ENCODE peak calls at places on chromosomes 6 and 20, in seven cellular contexts. E, A, B, W, G, Z and Y are unnamed samples.

GRCh38 chr6:117072134-117072533 is 193.2 kb upstream of the VGLL2 start:
- DNase-seq in E (no peak), A (no peak), B (no peak), W (no peak), G (no peak), Z (no peak), Y (no peak)

GRCh38 chr6:1770435-1770843 is 160.7 kb downstream of the FOXC1 start:
- DNase-seq in E (no peak), A (no peak), B (no peak), W (peak; percentile 52), G (peak; percentile 37), Z (no peak), Y (no peak)

GRCh38 chr6:101113468-101114260 is 232.5 kb upstream of the ASCC3 start:
- DNase-seq in E (no peak), A (no peak), B (no peak), W (no peak), G (no peak), Z (no peak), Y (no peak)

GRCh38 chr20:38635721-38636285 is 34.2 kb downstream of the ARHGAP40 start:
- DNase-seq in E (no peak), A (no peak), B (no peak), W (no peak), G (peak; percentile 32), Z (no peak), Y (peak; percentile 33)

GRCh38 chr20:9218412-9219001 is 149.6 kb downstream of the PLCB4 start:
- DNase-seq in E (no peak), A (no peak), B (no peak), W (no peak), G (peak; percentile 69), Z (no peak), Y (peak; percentile 56)

GRCh38 chr6:4224082-4224978 is 89.0 kb upstream of the ECI2 start:
- DNase-seq in E (no peak), A (no peak), B (no peak), W (no peak), G (peak; percentile 51), Z (no peak), Y (peak; percentile 25)

GRCh38 chr20:1875762-1876161 is 19.4 kb upstream of the SIRPA start:
- DNase-seq in E (no peak), A (no peak), B (no peak), W (no peak), G (no peak), Z (no peak), Y (no peak)

GRCh38 chr6:36862848-36863382 is 11.7 kb downstream of the PPIL1 start:
- DNase-seq in E (no peak), A (no peak), B (no peak), W (no peak), G (no peak), Z (no peak), Y (no peak)